ENCODE peak calls at places on chromosomes 7 and 10, in nine cellular contexts. M, E, P, I, K, L, U, C and F are unnamed samples. For H3K4me1, the result is how much of the 10 kb centered on the place peaks cover.

GRCh38 chr7:28207486-28208158 is 27.0 kb upstream of the JAZF1 start:
- DNase-seq in L (no peak), I (no peak), C (no peak), K (no peak), E (peak), P (no peak), U (no peak), M (no peak), F (no peak)

GRCh38 chr7:50396856-50397255 is 53.3 kb downstream of the FIGNL1 start:
- DNase-seq in E (no peak), I (no peak), M (peak), C (no peak), P (no peak), L (no peak), U (no peak), K (no peak), F (no peak)

GRCh38 chr10:27746364-27747095 is 911 bp upstream of the MKX start:
- DNase-seq in P (no peak), U (no peak), M (no peak), E (no peak), L (no peak), I (no peak), K (no peak), C (no peak), F (no peak)

GRCh38 chr7:33979807-33980355 is 74.5 kb downstream of the BMPER start:
- DNase-seq in C (no peak), K (peak), U (no peak), E (peak), P (peak), M (no peak), I (no peak), L (no peak), F (no peak)

GRCh38 chr7:20164420-20165145 is 52.6 kb downstream of the MACC1 start:
- DNase-seq in K (no peak), P (no peak), U (no peak), M (no peak), C (no peak), E (peak), I (no peak), L (no peak), F (no peak)

GRCh38 chr7:137667633-137668387 is 179.0 kb downstream of the DGKI start:
- DNase-seq in P (no peak), I (no peak), L (no peak), E (peak), U (no peak), C (no peak), K (no peak), M (no peak), F (no peak)

GRCh38 chr10:119501690-119502089 is 40.8 kb downstream of the RGS10 start:
- DNase-seq in E (no peak), P (no peak), K (no peak), C (no peak), I (no peak), M (peak), L (no peak), U (no peak), F (no peak)

GRCh38 chr7:15687645-15688025 is 1.2 kb upstream of the MEOX2 start:
- DNase-seq in C (no peak), M (no peak), K (no peak), L (peak), U (peak), I (no peak), E (no peak), P (no peak), F (no peak)

GRCh38 chr10:96188911-96189310 is 58.8 kb downstream of the ZNF518A start:
- DNase-seq in I (no peak), M (no peak), C (no peak), E (peak), L (no peak), K (no peak), U (no peak), P (no peak), F (no peak)

GRCh38 chr10:15642095-15642494 is 77.6 kb downstream of the ITGA8 start:
- DNase-seq in P (no peak), C (no peak), E (peak), M (no peak), K (no peak), L (no peak), U (no peak), I (no peak), F (no peak)

GRCh38 chr10:113907166-113907565 is 52.7 kb downstream of the NHLRC2 start:
- DNase-seq in K (no peak), P (no peak), I (no peak), M (no peak), L (no peak), C (no peak), E (peak), U (no peak), F (no peak)

GRCh38 chr7:1720325-1720724 is 50.2 kb downstream of the ELFN1 start:
- DNase-seq in I (no peak), K (no peak), P (no peak), E (no peak), M (no peak), C (no peak), L (no peak), U (no peak), F (no peak)

GRCh38 chr7:74289660-74290589 is 718 bp downstream of the CLIP2 start:
- DNase-seq in M (peak), L (no peak), E (no peak), C (no peak), U (peak), P (no peak), K (no peak), I (peak), F (no peak)

GRCh38 chr10:10359263-10359662 is 658.4 kb upstream of the CELF2 start:
- DNase-seq in C (no peak), K (no peak), L (peak), P (no peak), E (no peak), I (no peak), U (no peak), M (no peak), F (no peak)

GRCh38 chr10:45373003-45373782 is 823 bp upstream of the ALOX5 start:
- DNase-seq in I (peak), U (peak), P (peak), E (no peak), M (peak), K (no peak), C (no peak), L (peak), F (no peak)

GRCh38 chr10:52308251-52309031 is 5.6 kb upstream of the DKK1 start:
- DNase-seq in C (no peak), I (peak), L (peak), M (no peak), E (peak), U (peak), P (peak), K (peak), F (no peak)

GRCh38 chr10:10826125-10826524 is 191.5 kb upstream of the CELF2 start:
- DNase-seq in I (no peak), C (no peak), U (no peak), E (peak), M (no peak), P (no peak), L (no peak), K (no peak), F (no peak)

GRCh38 chr7:21526007-21526406 is 16.8 kb upstream of the DNAH11 start:
- DNase-seq in K (peak), E (no peak), I (no peak), C (no peak), L (no peak), U (no peak), M (peak), P (no peak), F (no peak)

GRCh38 chr7:25851332-25852248 is 300.4 kb upstream of the NFE2L3 start:
- DNase-seq in E (peak), M (no peak), K (peak), C (peak), L (peak), U (peak), I (peak), P (peak), F (no peak)

GRCh38 chr7:40583653-40584424 is 449.0 kb downstream of the SUGCT start:
- DNase-seq in C (no peak), E (no peak), I (no peak), U (no peak), L (no peak), P (no peak), M (no peak), K (peak), F (no peak)

GRCh38 chr10:63703113-63703670 is 182.0 kb downstream of the REEP3 start:
- DNase-seq in L (no peak), P (no peak), M (no peak), K (no peak), U (no peak), I (no peak), E (no peak), C (no peak), F (no peak)

GRCh38 chr10:120841522-120842189 is 9.5 kb upstream of the WDR11 start:
- DNase-seq in K (peak), C (no peak), L (no peak), U (no peak), I (no peak), E (peak), M (no peak), P (peak), F (no peak)

GRCh38 chr10:78457804-78458483 is 424.3 kb downstream of the RPS24 start:
- DNase-seq in L (no peak), I (no peak), K (peak), U (no peak), P (no peak), E (peak), M (no peak), C (no peak), F (no peak)

GRCh38 chr7:25694690-25695089 is 457.3 kb upstream of the NFE2L3 start:
- DNase-seq in K (no peak), M (no peak), L (no peak), E (no peak), I (no peak), U (no peak), P (no peak), C (no peak), F (no peak)

GRCh38 chr10:103671126-103671525 is 177.6 kb downstream of the NEURL1 start:
- DNase-seq in E (no peak), C (no peak), M (no peak), I (no peak), U (no peak), L (no peak), K (no peak), P (no peak), F (no peak)

GRCh38 chr10:78337646-78338391 is 304.2 kb downstream of the RPS24 start:
- DNase-seq in L (no peak), M (no peak), P (no peak), K (no peak), E (peak), U (no peak), C (no peak), I (no peak), F (no peak)

GRCh38 chr10:44051091-44051490 is 333.8 kb downstream of the CXCL12 start:
- DNase-seq in K (no peak), P (no peak), C (no peak), U (no peak), I (no peak), E (no peak), M (no peak), L (no peak), F (no peak)

GRCh38 chr7:32506266-32507054 is 11.2 kb downstream of the AVL9 start:
- DNase-seq in E (peak), L (no peak), M (no peak), C (no peak), U (no peak), K (peak), P (no peak), I (no peak), F (no peak)

GRCh38 chr7:94620703-94621118 is 35.2 kb downstream of the SGCE start:
- DNase-seq in C (peak), L (peak), K (peak), E (peak), I (peak), U (peak), P (peak), M (no peak), F (no peak)

GRCh38 chr10:110426294-110427153 is 71.2 kb upstream of the DUSP5 start:
- DNase-seq in M (no peak), E (peak), P (no peak), C (no peak), U (no peak), I (no peak), K (no peak), L (no peak), F (no peak)

GRCh38 chr10:110429301-110429700 is 68.4 kb upstream of the DUSP5 start:
- DNase-seq in E (no peak), L (no peak), I (peak), U (no peak), P (no peak), C (no peak), K (no peak), M (no peak), F (no peak)

GRCh38 chr10:110422548-110422947 is 75.2 kb upstream of the DUSP5 start:
- DNase-seq in E (no peak), K (no peak), P (no peak), M (no peak), C (no peak), U (no peak), L (no peak), I (no peak), F (no peak)

GRCh38 chr10:110423650-110424049 is 74.1 kb upstream of the DUSP5 start:
- DNase-seq in L (no peak), U (no peak), M (no peak), P (no peak), K (no peak), I (no peak), E (no peak), C (no peak), F (no peak)

DNA sequence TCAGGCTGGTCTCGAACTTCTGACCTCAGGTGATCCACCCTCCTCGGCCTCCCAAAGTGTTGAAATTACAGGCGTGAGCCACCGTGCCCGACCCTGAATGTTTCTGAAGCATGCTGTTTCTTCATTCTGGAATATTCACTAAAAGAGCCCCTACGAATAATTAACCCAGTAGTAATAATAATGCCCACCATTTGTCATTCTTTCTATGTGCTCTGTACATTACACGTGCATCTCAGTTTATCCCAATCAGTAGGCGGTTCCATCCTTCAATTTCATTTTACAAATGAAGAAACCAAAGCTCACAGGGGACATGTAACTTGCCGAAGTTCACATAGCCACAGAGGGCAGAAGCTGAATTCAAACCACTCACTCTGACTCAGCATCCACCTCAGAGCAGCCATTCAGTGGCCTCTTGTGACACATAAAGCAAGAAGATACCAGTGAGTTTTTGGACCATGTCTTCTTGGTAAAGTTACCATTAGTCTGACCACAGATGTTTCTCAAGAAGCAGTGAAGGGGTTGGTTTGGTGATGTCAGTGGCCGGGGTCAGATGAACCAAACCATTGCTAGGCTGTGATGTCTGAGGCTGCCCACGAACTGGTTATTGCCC is 71.9 kb upstream of the DUSP5 start:
- DNase-seq in L (no peak), E (peak), C (no peak), I (no peak), U (no peak), P (no peak), M (no peak), K (peak), F (no peak)
- H3K4me1 ChIP-seq in L (under half), E (under half), C (under half), I (under half), U (under half), P (under half), M (under half), K (under half), F (under half)

GRCh38 chr10:117159390-117159789 is 21.3 kb upstream of the VAX1 start:
- DNase-seq in E (no peak), M (no peak), I (no peak), L (no peak), K (no peak), P (no peak), U (no peak), C (no peak), F (no peak)

GRCh38 chr10:117163061-117163953 is 25.2 kb upstream of the VAX1 start:
- DNase-seq in C (no peak), K (no peak), L (peak), E (no peak), P (peak), I (no peak), M (no peak), U (no peak), F (no peak)

GRCh38 chr10:117160567-117160966 is 22.5 kb upstream of the VAX1 start:
- DNase-seq in E (no peak), C (no peak), U (no peak), I (no peak), L (no peak), P (no peak), M (no peak), K (no peak), F (no peak)

GRCh38 chr10:117162093-117163021 is 24.3 kb upstream of the VAX1 start:
- DNase-seq in K (no peak), C (no peak), U (no peak), E (no peak), I (no peak), P (no peak), L (no peak), M (no peak), F (no peak)

GRCh38 chr10:117161386-117162033 is 23.4 kb upstream of the VAX1 start:
- DNase-seq in U (no peak), L (no peak), P (no peak), K (no peak), C (no peak), I (no peak), M (no peak), E (no peak), F (no peak)
- H3K4me1 ChIP-seq in U (under half), L (under half), P (under half), K (under half), C (under half), I (under half), M (under half), E (under half), F (under half)

GRCh38 chr7:82530361-82530760 is 86.8 kb upstream of the CACNA2D1 start:
- DNase-seq in C (no peak), K (no peak), E (peak), L (no peak), P (no peak), M (no peak), I (no peak), U (no peak), F (no peak)
- H3K4me1 ChIP-seq in C (under half), K (under half), E (under half), L (under half), P (under half), M (under half), I (under half), U (under half), F (under half)

GRCh38 chr10:62048473-62048872 is 147.0 kb downstream of the ARID5B start:
- DNase-seq in K (no peak), M (no peak), U (no peak), E (no peak), L (no peak), C (no peak), P (no peak), I (no peak), F (no peak)

GRCh38 chr10:62046522-62047239 is 145.2 kb downstream of the ARID5B start:
- DNase-seq in P (peak), U (no peak), E (peak), K (peak), I (no peak), L (no peak), C (no peak), M (peak), F (no peak)

GRCh38 chr10:62048919-62049636 is 147.6 kb downstream of the ARID5B start:
- DNase-seq in L (peak), P (peak), K (peak), M (peak), I (peak), U (peak), C (peak), E (peak), F (peak)

GRCh38 chr10:62047240-62047897 is 145.9 kb downstream of the ARID5B start:
- DNase-seq in C (no peak), M (no peak), I (no peak), L (no peak), P (no peak), K (no peak), U (no peak), E (peak), F (no peak)

DNA sequence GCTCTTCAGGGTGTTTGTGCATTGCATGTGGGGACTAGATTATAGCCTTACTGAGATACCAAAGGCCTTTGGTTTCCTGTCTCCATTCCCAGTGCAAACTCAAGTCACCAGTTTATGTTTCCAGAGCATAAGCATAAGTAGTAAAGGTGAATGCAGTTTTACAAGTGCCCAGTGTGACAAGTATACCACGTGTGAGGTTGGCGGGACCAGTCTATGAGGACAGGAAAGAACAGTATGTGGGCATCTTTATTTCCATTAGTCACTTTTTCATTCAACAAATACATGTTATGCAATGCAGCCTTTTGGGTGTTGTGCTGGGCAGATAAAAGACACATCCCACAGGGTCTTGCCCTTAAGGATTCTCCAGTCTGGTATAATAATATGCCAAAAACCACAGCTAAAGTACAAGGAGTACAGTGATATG is 146.5 kb downstream of the ARID5B start:
- DNase-seq in I (peak), L (no peak), M (peak), E (peak), U (no peak), K (peak), C (no peak), P (peak), F (no peak)
- H3K4me1 ChIP-seq in I (half or more), L (half or more), M (half or more), E (under half), U (half or more), K (half or more), C (half or more), P (under half), F (half or more)